ENCODE peak calls at places on chromosomes 13 and 19, in eight cellular contexts. G is iPS-NIHi11, Z is left lung, E is A549, B is midbrain, A is T-helper 2 cell, H is IMR-90, Q is mesendoderm. W is an unnamed sample.

GRCh38 chr13:32261567-32261966 is 53.6 kb downstream of the ZAR1L start:
- DNase-seq in H (peak; percentile 92), E (no peak), A (no peak), B (no peak), G (no peak), Q (peak; percentile 27), Z (peak; percentile 73), W (no peak)

GRCh38 chr13:22468055-22468454 is 712.7 kb upstream of the SGCG start:
- DNase-seq in A (no peak), B (no peak), G (no peak), Z (no peak), E (no peak), H (no peak), Q (no peak), W (no peak)

GRCh38 chr19:3576696-3577443 is 4.1 kb downstream of the HMG20B start:
- DNase-seq in H (peak; percentile 43), Q (peak; percentile 86), A (no peak), B (peak; percentile 16), G (peak; percentile 88), Z (no peak), E (no peak), W (no peak)

GRCh38 chr13:114110091-114110829 is 22.2 kb downstream of the RASA3 start:
- DNase-seq in H (no peak), G (peak; percentile 59), A (peak; percentile 92), E (no peak), B (no peak), Q (peak; percentile 77), Z (peak; percentile 73), W (no peak)

GRCh38 chr13:49042476-49042875 is 66.8 kb downstream of the FNDC3A start:
- DNase-seq in G (no peak), Q (no peak), H (peak; percentile 58), E (no peak), A (no peak), Z (no peak), B (no peak), W (no peak)

GRCh38 chr19:14478113-14478545 is 3.0 kb upstream of the PTGER1 start:
- DNase-seq in H (no peak), Z (no peak), B (no peak), G (no peak), Q (no peak), A (no peak), E (no peak), W (no peak)

GRCh38 chr13:34044041-34044440 is 226.1 kb downstream of the RFC3 start:
- DNase-seq in A (no peak), Z (no peak), E (no peak), H (no peak), Q (peak; percentile 69), B (no peak), G (no peak), W (no peak)

GRCh38 chr19:32869369-32870153 is at the start of gene SLC7A9:
- DNase-seq in H (no peak), Z (no peak), Q (no peak), B (no peak), E (no peak), G (no peak), A (no peak), W (no peak)

GRCh38 chr13:50375792-50376191 is 360.5 kb downstream of the KCNRG start:
- DNase-seq in B (no peak), H (peak; percentile 68), E (no peak), Z (no peak), A (no peak), Q (no peak), G (no peak), W (no peak)

GRCh38 chr13:34926513-34926912 is 15.6 kb upstream of the NBEA start:
- DNase-seq in A (no peak), E (no peak), Z (no peak), Q (peak; percentile 50), G (peak; percentile 15), B (no peak), H (peak; percentile 47), W (no peak)

GRCh38 chr13:106649495-106649894 is 81.6 kb upstream of the ARGLU1 start:
- DNase-seq in A (peak; percentile 0), B (no peak), H (peak; percentile 22), Z (no peak), G (no peak), Q (no peak), E (no peak), W (no peak)

GRCh38 chr13:101150998-101151397 is 265.3 kb downstream of the NALCN start:
- DNase-seq in E (no peak), B (no peak), G (no peak), A (no peak), H (peak; percentile 24), Z (no peak), Q (peak; percentile 37), W (no peak)

GRCh38 chr13:101915333-101915732 is 462.9 kb downstream of the ITGBL1 start:
- DNase-seq in Z (no peak), G (no peak), E (no peak), A (no peak), H (no peak), B (no peak), Q (no peak), W (no peak)

GRCh38 chr13:20125783-20126165 is 35.1 kb downstream of the GJA3 start:
- DNase-seq in B (no peak), E (no peak), A (no peak), G (no peak), H (no peak), Z (no peak), Q (no peak), W (no peak)

GRCh38 chr13:72259528-72259927 is 392.5 kb upstream of the DACH1 start:
- DNase-seq in B (no peak), E (no peak), H (no peak), G (no peak), Q (no peak), A (no peak), Z (no peak), W (no peak)

GRCh38 chr19:11598103-11598483 is 810 bp downstream of the ZNF627 start:
- DNase-seq in G (no peak), A (no peak), B (no peak), Z (no peak), E (no peak), H (no peak), Q (no peak), W (no peak)

GRCh38 chr13:54394908-54395307 is 1366.3 kb downstream of the OLFM4 start:
- DNase-seq in A (no peak), G (no peak), E (no peak), H (no peak), B (no peak), Q (peak; percentile 74), Z (no peak), W (no peak)

GRCh38 chr19:19134687-19135158 is 3.6 kb downstream of the TMEM161A start:
- DNase-seq in Q (peak; percentile 84), A (peak; percentile 22), G (peak; percentile 82), Z (peak; percentile 61), H (no peak), E (no peak), B (no peak), W (peak; percentile 40)

GRCh38 chr19:41595258-41595889 is 19.4 kb downstream of the CEACAM21 start:
- DNase-seq in Q (peak; percentile 62), A (peak; percentile 78), H (peak; percentile 74), B (peak; percentile 22), Z (no peak), G (peak; percentile 60), E (peak; percentile 92), W (no peak)

GRCh38 chr19:33953023-33953422 is 156.4 kb downstream of the KCTD15 start:
- DNase-seq in G (no peak), B (no peak), H (no peak), E (no peak), Z (no peak), A (no peak), Q (no peak), W (no peak)

GRCh38 chr19:3142292-3142670 is 6.4 kb downstream of the GNA15 start:
- DNase-seq in Z (no peak), G (no peak), A (no peak), H (peak; percentile 87), Q (no peak), B (no peak), E (peak; percentile 81), W (no peak)

GRCh38 chr13:110265341-110265681 is 41.6 kb downstream of the COL4A1 start:
- DNase-seq in A (no peak), Z (no peak), H (no peak), G (no peak), E (no peak), Q (no peak), B (no peak), W (no peak)

GRCh38 chr13:45615501-45616101 is at the start of gene ERICH6B:
- DNase-seq in A (peak; percentile 39), E (no peak), Q (peak; percentile 83), H (peak; percentile 7), Z (no peak), G (peak; percentile 82), B (peak; percentile 8), W (peak; percentile 63)

GRCh38 chr19:49690656-49691242 is at the start of gene CPT1C:
- DNase-seq in B (peak; percentile 89), E (no peak), A (peak; percentile 62), H (peak; percentile 79), Q (peak; percentile 93), Z (peak; percentile 73), G (peak; percentile 93), W (peak; percentile 64)

GRCh38 chr19:1672038-1672768 is 19.8 kb upstream of the TCF3 start:
- DNase-seq in H (peak; percentile 30), Z (no peak), E (peak; percentile 31), G (peak; percentile 76), A (peak; percentile 60), Q (no peak), B (no peak), W (no peak)

GRCh38 chr13:85486663-85487062 is 312.6 kb downstream of the SLITRK6 start:
- DNase-seq in A (no peak), E (no peak), Q (peak; percentile 10), H (no peak), Z (no peak), G (no peak), B (no peak), W (no peak)

GRCh38 chr13:51895906-51896888 is 34.4 kb downstream of the CCDC70 start:
- DNase-seq in Z (peak; percentile 45), B (peak; percentile 55), E (peak; percentile 41), Q (peak; percentile 74), G (peak; percentile 80), H (peak; percentile 61), A (peak; percentile 77), W (peak; percentile 38)

GRCh38 chr13:99895999-99896695 is 75.4 kb downstream of the ZIC5 start:
- DNase-seq in Z (no peak), Q (peak; percentile 52), E (no peak), G (no peak), A (no peak), B (no peak), H (no peak), W (no peak)